ENCODE peak calls at places on chromosomes 12 and 14, in eight cellular contexts. U, H, I, M, B, Z, F and T are unnamed samples.

GRCh38 chr14:92302481-92302880 is 20.5 kb upstream of the SLC24A4 start:
- DNase-seq in U (no peak), H (no peak), I (no peak), M (no peak), B (no peak), Z (no peak), F (no peak), T (no peak)

GRCh38 chr12:123075591-123076171 is 75.2 kb downstream of the PITPNM2 start:
- DNase-seq in U (no peak), H (no peak), I (peak; percentile 42), M (peak; percentile 64), B (peak; percentile 48), Z (peak; percentile 77), F (no peak), T (peak; percentile 80)

GRCh38 chr12:16076553-16076952 is 165.4 kb downstream of the DERA start:
- DNase-seq in U (peak; percentile 24), H (no peak), I (no peak), M (no peak), B (peak; percentile 77), Z (no peak), F (peak; percentile 57), T (no peak)

GRCh38 chr12:89977356-89978185 is 268.9 kb upstream of the ATP2B1 start:
- DNase-seq in U (peak; percentile 25), H (no peak), I (no peak), M (no peak), B (no peak), Z (no peak), F (no peak), T (no peak)

GRCh38 chr12:109173443-109174240 is 57.3 kb downstream of the ACACB start:
- DNase-seq in U (no peak), H (no peak), I (no peak), M (no peak), B (no peak), Z (no peak), F (no peak), T (no peak)

GRCh38 chr14:50961606-50962259 is 17.4 kb upstream of the PYGL start:
- DNase-seq in U (peak; percentile 30), H (no peak), I (no peak), M (no peak), B (no peak), Z (no peak), F (no peak), T (no peak)

GRCh38 chr12:93884794-93885460 is 207.8 kb downstream of the CRADD start:
- DNase-seq in U (no peak), H (no peak), I (no peak), M (no peak), B (no peak), Z (no peak), F (no peak), T (no peak)

GRCh38 chr14:101215266-101215665 is 311.7 kb upstream of the RTL1 start:
- DNase-seq in U (no peak), H (no peak), I (no peak), M (peak; percentile 10), B (no peak), Z (no peak), F (no peak), T (no peak)

GRCh38 chr14:58918066-58918465 is 270.4 kb upstream of the DAAM1 start:
- DNase-seq in U (peak; percentile 15), H (no peak), I (no peak), M (no peak), B (no peak), Z (no peak), F (no peak), T (no peak)

GRCh38 chr12:124496584-124496983 is 70.8 kb downstream of the NCOR2 start:
- DNase-seq in U (peak; percentile 80), H (no peak), I (no peak), M (no peak), B (peak; percentile 65), Z (no peak), F (no peak), T (no peak)

GRCh38 chr12:22641353-22642053 is 16.5 kb downstream of the ETNK1 start:
- DNase-seq in U (no peak), H (no peak), I (no peak), M (no peak), B (no peak), Z (no peak), F (no peak), T (no peak)

GRCh38 chr12:109820921-109821381 is 12.2 kb downstream of the TRPV4 start:
- DNase-seq in U (no peak), H (peak; percentile 20), I (no peak), M (peak; percentile 66), B (no peak), Z (no peak), F (peak; percentile 79), T (no peak)

GRCh38 chr12:29241821-29242591 is 92.9 kb downstream of the FAR2 start:
- DNase-seq in U (peak; percentile 70), H (no peak), I (no peak), M (peak; percentile 46), B (peak; percentile 24), Z (no peak), F (no peak), T (no peak)

GRCh38 chr12:6620137-6620884 is 13.1 kb upstream of the CHD4 start:
- DNase-seq in U (peak; percentile 63), H (no peak), I (no peak), M (no peak), B (peak; percentile 88), Z (no peak), F (no peak), T (no peak)

GRCh38 chr14:52900731-52901130 is 50.1 kb downstream of the FERMT2 start:
- DNase-seq in U (no peak), H (no peak), I (no peak), M (no peak), B (no peak), Z (no peak), F (no peak), T (no peak)

GRCh38 chr12:129887047-129887568 is 16.7 kb downstream of the TMEM132D start:
- DNase-seq in U (no peak), H (peak; percentile 52), I (no peak), M (no peak), B (no peak), Z (no peak), F (no peak), T (no peak)

GRCh38 chr14:75822522-75823288 is 159.1 kb downstream of the TGFB3 start:
- DNase-seq in U (peak; percentile 72), H (no peak), I (no peak), M (no peak), B (no peak), Z (no peak), F (no peak), T (no peak)

GRCh38 chr14:73553845-73554244 is 4.9 kb downstream of the HEATR4 start:
- DNase-seq in U (no peak), H (no peak), I (no peak), M (no peak), B (no peak), Z (no peak), F (no peak), T (no peak)

GRCh38 chr12:76190249-76190648 is 105.8 kb upstream of the NAP1L1 start:
- DNase-seq in U (no peak), H (no peak), I (no peak), M (no peak), B (no peak), Z (no peak), F (no peak), T (no peak)

GRCh38 chr12:104285740-104286537 is 17.6 kb upstream of the EID3 start:
- DNase-seq in U (no peak), H (peak; percentile 21), I (no peak), M (no peak), B (no peak), Z (no peak), F (no peak), T (no peak)

GRCh38 chr12:50282581-50283229 is 615 bp downstream of the LIMA1 start:
- DNase-seq in U (peak; percentile 53), H (no peak), I (no peak), M (no peak), B (no peak), Z (no peak), F (no peak), T (no peak)

GRCh38 chr14:91117960-91118359 is 4.1 kb downstream of the DGLUCY start:
- DNase-seq in U (no peak), H (no peak), I (no peak), M (no peak), B (no peak), Z (no peak), F (no peak), T (no peak)

GRCh38 chr14:90140298-90140955 is 78.6 kb downstream of the KCNK13 start:
- DNase-seq in U (no peak), H (no peak), I (no peak), M (no peak), B (peak; percentile 33), Z (no peak), F (no peak), T (no peak)

GRCh38 chr12:109092484-109093021 is 719 bp downstream of the ALKBH2 start:
- DNase-seq in U (no peak), H (no peak), I (no peak), M (no peak), B (no peak), Z (no peak), F (no peak), T (no peak)

GRCh38 chr12:113895176-113895575 is 70.9 kb downstream of the RBM19 start:
- DNase-seq in U (no peak), H (no peak), I (no peak), M (no peak), B (no peak), Z (no peak), F (no peak), T (no peak)